ENCODE peak calls at places on chromosomes 3 and 15, in nine cellular contexts. E, B, G, N, I, R, F, Q and S are unnamed samples.

GRCh38 chr15:61084944-61085367 is 144.1 kb downstream of the RORA start:
- DNase-seq in F (no peak), B (peak), N (no peak), E (no peak), I (no peak), R (no peak), Q (no peak), G (no peak), S (no peak)

GRCh38 chr15:47870956-47871625 is 153.8 kb downstream of the SEMA6D start:
- DNase-seq in B (no peak), Q (peak), N (peak), E (no peak), I (no peak), G (no peak), R (no peak), F (no peak), S (no peak)

GRCh38 chr3:134877788-134878187 is 82.7 kb downstream of the EPHB1 start:
- DNase-seq in I (no peak), F (no peak), N (no peak), R (no peak), E (no peak), Q (no peak), G (no peak), B (no peak), S (no peak)

GRCh38 chr3:170999737-171000242 is 26.7 kb downstream of the SLC2A2 start:
- DNase-seq in E (no peak), Q (peak), N (peak), B (no peak), F (no peak), R (no peak), G (no peak), I (peak), S (peak)

GRCh38 chr3:15757824-15758223 is 40.0 kb downstream of the ANKRD28 start:
- DNase-seq in E (no peak), F (no peak), G (no peak), N (no peak), Q (no peak), R (no peak), B (no peak), I (no peak), S (no peak)

GRCh38 chr3:108008931-108009635 is 81.7 kb downstream of the CD47 start:
- DNase-seq in E (no peak), N (no peak), F (no peak), Q (no peak), R (no peak), B (no peak), I (no peak), G (no peak), S (no peak)

GRCh38 chr3:102165367-102165766 is 269.4 kb upstream of the ZPLD1 start:
- DNase-seq in R (no peak), E (no peak), N (peak), I (no peak), Q (no peak), F (no peak), G (no peak), B (no peak), S (peak)

GRCh38 chr3:66378256-66378655 is 122.6 kb downstream of the LRIG1 start:
- DNase-seq in B (peak), F (no peak), Q (no peak), R (no peak), G (peak), I (no peak), N (no peak), E (no peak), S (no peak)

GRCh38 chr3:33064929-33065328 is 32.0 kb downstream of the GLB1 start:
- DNase-seq in F (no peak), B (no peak), N (no peak), G (no peak), E (no peak), I (no peak), Q (no peak), R (no peak), S (no peak)

GRCh38 chr3:15405448-15406050 is 21.8 kb downstream of the METTL6 start:
- DNase-seq in I (no peak), E (no peak), B (no peak), F (no peak), N (peak), R (no peak), G (peak), Q (no peak), S (no peak)

GRCh38 chr3:129003578-129004112 is 2.5 kb downstream of the EFCC1 start:
- DNase-seq in E (peak), N (no peak), G (peak), R (no peak), I (peak), F (no peak), B (peak), Q (no peak), S (no peak)

GRCh38 chr3:22040150-22040549 is 289.1 kb upstream of the ZNF385D start:
- DNase-seq in I (no peak), R (no peak), N (no peak), F (no peak), Q (no peak), B (no peak), G (no peak), E (no peak), S (no peak)

GRCh38 chr3:63774776-63775175 is 44.3 kb upstream of the C3orf49 start:
- DNase-seq in G (no peak), I (no peak), N (no peak), B (no peak), R (no peak), Q (no peak), F (no peak), E (no peak), S (no peak)

GRCh38 chr15:63052961-63053698 is 10.6 kb downstream of the TPM1 start:
- DNase-seq in F (no peak), Q (no peak), N (no peak), R (no peak), I (peak), B (no peak), E (no peak), G (no peak), S (no peak)

GRCh38 chr15:28861031-28861534 is 12.6 kb upstream of the GOLGA6L7 start:
- DNase-seq in G (no peak), I (no peak), B (no peak), Q (no peak), E (no peak), R (no peak), F (no peak), N (no peak), S (no peak)

GRCh38 chr3:13683772-13684171 is 134.8 kb downstream of the FBLN2 start:
- DNase-seq in N (no peak), G (no peak), E (no peak), F (no peak), Q (no peak), I (no peak), B (no peak), R (no peak), S (no peak)

GRCh38 chr3:42660898-42661297 is 7.4 kb downstream of the ZBTB47 start:
- DNase-seq in Q (no peak), N (no peak), G (no peak), B (peak), F (no peak), I (no peak), R (peak), E (no peak), S (no peak)

GRCh38 chr3:42600958-42601675 is 631 bp downstream of the NKTR start:
- DNase-seq in I (peak), F (peak), E (no peak), R (peak), N (no peak), G (peak), Q (peak), B (peak), S (no peak)

GRCh38 chr3:37477275-37477674 is 302.9 kb upstream of the LRRFIP2 start:
- DNase-seq in B (no peak), F (no peak), N (no peak), R (no peak), E (no peak), Q (no peak), G (no peak), I (no peak), S (no peak)

GRCh38 chr15:88015228-88015860 is 241.2 kb downstream of the NTRK3 start:
- DNase-seq in E (no peak), I (no peak), Q (no peak), R (no peak), B (peak), F (no peak), G (no peak), N (no peak), S (no peak)

GRCh38 chr15:83475551-83475950 is 28.4 kb downstream of the SH3GL3 start:
- DNase-seq in G (no peak), I (no peak), N (no peak), B (no peak), Q (no peak), E (no peak), F (no peak), R (no peak), S (peak)

DNA sequence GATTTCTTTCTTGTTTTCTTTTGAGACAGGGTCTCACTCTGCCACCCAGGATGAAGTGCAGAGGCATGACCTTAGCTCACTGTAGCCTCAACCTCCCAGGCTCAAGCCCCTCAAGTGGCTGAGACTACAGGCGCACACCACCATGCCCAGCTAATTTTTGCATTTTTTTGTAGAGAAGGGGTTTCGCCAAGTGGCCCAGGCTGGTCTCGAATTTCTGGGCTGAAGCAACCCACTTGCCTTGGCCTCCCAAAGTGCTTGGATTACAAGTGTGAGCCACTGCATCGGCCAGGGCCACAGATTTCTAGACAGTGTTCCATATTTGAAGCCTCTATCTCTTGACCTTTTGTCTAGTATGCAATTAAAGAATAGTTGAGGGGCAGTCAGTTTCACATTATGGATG is 57.3 kb downstream of the DHX30 start:
- DNase-seq in I (no peak), E (no peak), Q (no peak), F (no peak), N (no peak), B (no peak), R (no peak), G (no peak), S (no peak)
- TF ChIP-seq CTCF in I (no peak), E (no peak), Q (no peak), F (no peak), N (no peak), B (no peak), R (no peak), G (no peak), S (no peak)

DNA sequence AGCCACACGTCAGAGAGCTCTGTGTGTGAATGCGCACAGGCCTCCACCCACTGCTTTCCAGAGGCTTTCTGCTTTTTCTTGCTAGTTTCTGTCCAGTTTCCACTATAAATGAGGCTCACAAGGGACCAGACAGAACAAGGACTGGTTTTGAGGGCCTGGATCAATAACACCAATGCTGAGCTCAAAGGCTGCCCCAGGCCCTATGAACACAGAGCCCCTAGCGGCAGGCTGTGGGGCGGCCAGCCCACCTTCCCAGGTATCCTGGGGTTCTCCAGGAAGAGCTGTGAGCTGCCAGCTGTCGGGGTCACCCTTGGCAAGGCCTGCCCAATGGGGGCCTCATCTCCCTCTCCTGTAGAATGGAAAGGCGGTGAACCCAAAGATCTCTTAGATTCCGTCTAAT is 2.2 kb upstream of the ITIH3 start:
- DNase-seq in B (peak), Q (no peak), E (peak), N (no peak), R (no peak), I (no peak), F (no peak), G (peak), S (no peak)
- TF ChIP-seq CTCF in B (peak), Q (peak), E (peak), N (peak), R (no peak), I (no peak), F (no peak), G (peak), S (no peak)

GRCh38 chr3:115615001-115615447 is 8.3 kb upstream of the GAP43 start:
- DNase-seq in G (no peak), B (peak), R (no peak), I (no peak), E (no peak), N (peak), Q (no peak), F (no peak), S (peak)
- TF ChIP-seq CTCF in G (no peak), B (no peak), R (no peak), I (no peak), E (no peak), N (no peak), Q (no peak), F (no peak), S (no peak)

GRCh38 chr3:10742031-10742671 is 73.9 kb upstream of the SLC6A11 start:
- DNase-seq in B (no peak), E (no peak), R (no peak), Q (no peak), G (no peak), I (no peak), N (no peak), F (no peak), S (no peak)

GRCh38 chr3:10740954-10741353 is 75.1 kb upstream of the SLC6A11 start:
- DNase-seq in N (no peak), R (no peak), I (no peak), Q (no peak), G (no peak), F (no peak), E (no peak), B (no peak), S (no peak)

GRCh38 chr3:10738688-10739372 is 77.2 kb upstream of the SLC6A11 start:
- DNase-seq in I (peak), B (peak), F (peak), N (peak), G (peak), Q (peak), R (peak), E (peak), S (no peak)

GRCh38 chr3:10733297-10733696 is 82.7 kb upstream of the SLC6A11 start:
- DNase-seq in N (no peak), E (no peak), R (no peak), B (no peak), Q (no peak), G (no peak), I (no peak), F (no peak), S (no peak)

GRCh38 chr3:10737785-10738184 is 78.2 kb upstream of the SLC6A11 start:
- DNase-seq in B (no peak), G (no peak), F (no peak), I (no peak), N (no peak), R (no peak), Q (no peak), E (no peak), S (no peak)
- TF ChIP-seq CTCF in B (no peak), G (no peak), F (no peak), I (no peak), N (no peak), R (no peak), Q (no peak), E (no peak), S (no peak)

GRCh38 chr3:106824856-106825255 is 552.4 kb upstream of the CCDC54 start:
- DNase-seq in I (no peak), Q (no peak), F (no peak), B (peak), E (no peak), G (peak), R (no peak), N (no peak), S (peak)
- TF ChIP-seq CTCF in I (no peak), Q (peak), F (no peak), B (peak), E (no peak), G (no peak), R (peak), N (peak), S (peak)

GRCh38 chr15:70210538-70210937 is 112.8 kb upstream of the TLE3 start:
- DNase-seq in E (no peak), G (no peak), Q (no peak), R (no peak), N (no peak), I (no peak), F (no peak), B (peak), S (no peak)
- TF ChIP-seq CTCF in E (no peak), G (no peak), Q (peak), R (no peak), N (peak), I (no peak), F (no peak), B (peak), S (peak)

GRCh38 chr15:32738677-32739076 is 20.9 kb downstream of the GREM1 start:
- DNase-seq in B (no peak), I (no peak), E (no peak), F (no peak), N (no peak), G (no peak), Q (no peak), R (no peak), S (no peak)
- TF ChIP-seq CTCF in B (no peak), I (no peak), E (no peak), F (no peak), N (no peak), G (no peak), Q (no peak), R (no peak), S (no peak)